ENCODE peak calls at places on chromosomes 12 and 14, in five cellular contexts. Z is heart left ventricle, I is PC-3, X is type B pancreatic cell, Q is AG09309. F is an unnamed sample.

GRCh38 chr14:32366256-32366655 is 37.2 kb downstream of the AKAP6 start:
- DNase-seq in Z (no peak), I (peak; percentile 4), X (no peak), Q (no peak), F (no peak)

GRCh38 chr12:6235499-6235898 is 35.3 kb downstream of the CD9 start:
- DNase-seq in Z (no peak), I (peak; percentile 74), X (no peak), Q (no peak), F (no peak)

GRCh38 chr12:131773582-131774221 is 54.5 kb upstream of the MMP17 start:
- DNase-seq in Z (no peak), I (no peak), X (no peak), Q (no peak), F (no peak)

GRCh38 chr14:68894802-68895201 is 84.3 kb downstream of the ACTN1 start:
- DNase-seq in Z (no peak), I (no peak), X (no peak), Q (no peak), F (no peak)

GRCh38 chr14:32590157-32590556 is 261.1 kb downstream of the AKAP6 start:
- DNase-seq in Z (no peak), I (no peak), X (no peak), Q (no peak), F (no peak)

GRCh38 chr14:53542692-53543091 is 389.6 kb upstream of the DDHD1 start:
- DNase-seq in Z (no peak), I (peak; percentile 75), X (no peak), Q (no peak), F (no peak)

GRCh38 chr14:64736271-64737131 is 32.3 kb downstream of the PLEKHG3 start:
- DNase-seq in Z (no peak), I (no peak), X (no peak), Q (no peak), F (no peak)

GRCh38 chr12:43742106-43742505 is 16.5 kb downstream of the PUS7L start:
- DNase-seq in Z (no peak), I (peak; percentile 84), X (no peak), Q (peak; percentile 66), F (no peak)

GRCh38 chr12:30643366-30643765 is 52.3 kb downstream of the IPO8 start:
- DNase-seq in Z (no peak), I (peak; percentile 8), X (no peak), Q (no peak), F (no peak)

GRCh38 chr12:105522166-105522825 is 191.8 kb downstream of the C12orf75 start:
- DNase-seq in Z (no peak), I (peak; percentile 28), X (no peak), Q (no peak), F (no peak)

GRCh38 chr12:49720214-49720613 is 13.0 kb upstream of the FMNL3 start:
- DNase-seq in Z (no peak), I (peak; percentile 27), X (no peak), Q (no peak), F (no peak)

GRCh38 chr14:61503167-61503801 is 181.9 kb downstream of the PRKCH start:
- DNase-seq in Z (no peak), I (no peak), X (no peak), Q (no peak), F (no peak)

GRCh38 chr12:28027947-28028724 is 55.6 kb upstream of the PTHLH start:
- DNase-seq in Z (no peak), I (peak; percentile 99), X (no peak), Q (no peak), F (no peak)

GRCh38 chr14:104956290-104956890 is 21.8 kb downstream of the AHNAK2 start:
- DNase-seq in Z (no peak), I (no peak), X (no peak), Q (no peak), F (no peak)

GRCh38 chr12:102883204-102883799 is 33.7 kb downstream of the PAH start:
- DNase-seq in Z (no peak), I (peak; percentile 72), X (peak; percentile 75), Q (no peak), F (no peak)

GRCh38 chr14:101495827-101496778 is 65.2 kb upstream of the DIO3 start:
- DNase-seq in Z (no peak), I (no peak), X (no peak), Q (no peak), F (no peak)

GRCh38 chr14:101970830-101971400 is 6.5 kb downstream of the DYNC1H1 start:
- DNase-seq in Z (no peak), I (no peak), X (no peak), Q (no peak), F (no peak)

GRCh38 chr14:42420071-42420470 is 813.4 kb downstream of the LRFN5 start:
- DNase-seq in Z (no peak), I (no peak), X (no peak), Q (no peak), F (no peak)

GRCh38 chr12:1760566-1761382 is 59.6 kb upstream of the LRTM2 start:
- DNase-seq in Z (no peak), I (no peak), X (no peak), Q (no peak), F (no peak)

GRCh38 chr12:77384941-77385340 is 319.6 kb upstream of the E2F7 start:
- DNase-seq in Z (no peak), I (no peak), X (no peak), Q (no peak), F (no peak)

GRCh38 chr14:101191086-101191881 is 287.8 kb upstream of the RTL1 start:
- DNase-seq in Z (no peak), I (no peak), X (peak; percentile 48), Q (no peak), F (peak; percentile 63)

GRCh38 chr12:47885012-47885501 is 19.7 kb downstream of the VDR start:
- DNase-seq in Z (no peak), I (no peak), X (no peak), Q (no peak), F (no peak)

GRCh38 chr14:97706814-97707213 is 909.6 kb downstream of the VRK1 start:
- DNase-seq in Z (no peak), I (no peak), X (no peak), Q (no peak), F (no peak)

GRCh38 chr12:77837876-77838291 is 7.2 kb downstream of the NAV3 start:
- DNase-seq in Z (peak; percentile 60), I (no peak), X (no peak), Q (no peak), F (no peak)

GRCh38 chr14:93109572-93110481 is 5.9 kb downstream of the ITPK1 start:
- DNase-seq in Z (no peak), I (no peak), X (no peak), Q (no peak), F (no peak)

GRCh38 chr12:109580272-109580671 is 6.7 kb downstream of the MVK start:
- DNase-seq in Z (no peak), I (no peak), X (no peak), Q (no peak), F (no peak)
- TF ChIP-seq CTCF in Z (no peak), I (no peak), X (no peak), Q (no peak), F (no peak)

DNA sequence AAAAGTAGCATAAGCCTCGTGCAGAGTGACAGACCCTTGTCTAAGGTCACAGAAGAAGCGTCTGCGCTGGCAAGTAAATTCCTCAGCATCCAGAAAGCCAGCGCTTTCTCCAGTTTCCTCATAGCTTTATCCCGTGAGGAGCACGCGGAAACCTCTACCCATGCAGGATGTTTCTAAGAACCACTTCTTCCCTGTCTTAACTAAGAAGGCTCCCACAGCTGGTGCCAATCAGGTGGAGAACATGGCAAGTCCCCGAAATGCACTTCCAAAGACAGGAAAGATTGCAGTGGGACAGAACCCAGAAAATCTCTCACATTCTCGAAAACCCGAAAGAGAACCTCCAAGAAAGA is 968 bp upstream of the ARID4A start:
- DNase-seq in Z (no peak), I (no peak), X (no peak), Q (no peak), F (no peak)
- TF ChIP-seq CTCF in Z (no peak), I (no peak), X (no peak), Q (no peak), F (no peak)

GRCh38 chr12:24415934-24416333 is 466.5 kb upstream of the SOX5 start:
- DNase-seq in Z (no peak), I (no peak), X (no peak), Q (no peak), F (no peak)
- TF ChIP-seq CTCF in Z (no peak), I (no peak), X (no peak), Q (no peak), F (no peak)

GRCh38 chr12:112409906-112410244 is 470 bp upstream of the RPL6 start:
- DNase-seq in Z (no peak), I (no peak), X (no peak), Q (no peak), F (no peak)

GRCh38 chr12:112408621-112409020 is 784 bp downstream of the RPL6 start:
- DNase-seq in Z (no peak), I (no peak), X (no peak), Q (no peak), F (no peak)

GRCh38 chr12:112406519-112407488 is 2.6 kb downstream of the RPL6 start:
- DNase-seq in Z (no peak), I (no peak), X (no peak), Q (no peak), F (no peak)

GRCh38 chr12:112413846-112414625 is 4.6 kb upstream of the RPL6 start:
- DNase-seq in Z (no peak), I (no peak), X (no peak), Q (no peak), F (no peak)

DNA sequence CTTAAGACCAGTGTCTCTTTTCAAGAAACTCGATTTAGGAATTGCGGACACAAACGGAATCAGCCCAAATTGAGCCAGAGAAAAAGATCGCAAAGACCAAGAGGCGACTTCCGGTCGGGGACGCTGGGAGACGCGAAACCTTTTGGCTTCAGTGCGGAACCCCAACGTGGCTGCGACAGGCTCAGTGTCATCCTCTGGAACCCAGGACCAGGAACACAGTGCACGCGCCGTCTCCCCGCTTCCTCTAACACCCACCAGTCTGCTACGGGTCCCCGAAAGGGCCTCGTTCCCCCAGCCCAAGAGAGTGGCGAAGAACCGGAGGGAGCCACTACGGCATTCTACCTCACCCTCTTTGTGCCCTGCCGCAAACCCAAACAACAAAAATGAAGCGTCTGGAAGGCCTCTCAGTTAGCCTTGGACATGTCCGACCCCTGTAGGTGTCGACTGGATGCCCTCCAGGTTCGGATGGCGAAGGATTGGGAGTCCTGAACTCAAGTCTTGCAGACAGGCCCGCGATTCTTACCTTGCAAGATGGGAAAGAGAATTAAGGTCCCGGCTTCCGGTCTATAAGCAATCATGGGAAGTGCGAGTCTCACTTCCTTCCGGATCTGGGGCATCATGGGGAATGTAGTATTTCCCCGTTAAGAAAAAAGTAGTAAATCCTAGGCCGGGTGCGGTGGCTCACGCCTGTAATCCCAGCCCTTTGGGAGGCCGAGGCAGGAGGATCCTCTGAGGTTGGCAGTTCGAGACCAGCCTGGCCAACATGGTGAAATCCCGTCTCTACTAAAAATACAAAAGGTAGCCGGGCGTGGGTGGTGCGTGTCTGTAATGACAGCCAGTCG is at the start of gene RPL6:
- DNase-seq in Z (peak; percentile 85), I (peak; percentile 95), X (peak; percentile 79), Q (peak; percentile 73), F (peak; percentile 88)
- TF ChIP-seq CTCF in Z (no peak), I (no peak), X (no peak), Q (no peak), F (no peak)

GRCh38 chr12:109626378-109627115 is 53.0 kb downstream of the MVK start:
- DNase-seq in Z (no peak), I (no peak), X (no peak), Q (no peak), F (no peak)

GRCh38 chr12:109625749-109626377 is 52.3 kb downstream of the MVK start:
- DNase-seq in Z (no peak), I (no peak), X (no peak), Q (no peak), F (no peak)

GRCh38 chr12:109627633-109628032 is 54.0 kb downstream of the MVK start:
- DNase-seq in Z (no peak), I (no peak), X (no peak), Q (no peak), F (no peak)

GRCh38 chr12:109624467-109624866 is 50.9 kb downstream of the MVK start:
- DNase-seq in Z (no peak), I (peak; percentile 54), X (no peak), Q (no peak), F (no peak)

GRCh38 chr12:109625131-109625559 is 51.6 kb downstream of the MVK start:
- DNase-seq in Z (peak; percentile 43), I (peak; percentile 62), X (no peak), Q (peak; percentile 14), F (no peak)
- TF ChIP-seq CTCF in Z (no peak), I (peak; percentile 12), X (no peak), Q (peak; percentile 22), F (no peak)